ENCODE peak calls at places on chromosomes 3 and 15, in nine cellular contexts. U, S, Y, P, W, B, H, D and A are unnamed samples.

GRCh38 chr3:129100274-129100673 is 21.3 kb downstream of the RAB43 start:
- DNase-seq in U (no peak), S (no peak), Y (no peak), P (no peak), W (no peak), B (no peak), H (no peak), D (no peak), A (no peak)

GRCh38 chr3:173395412-173396181 is 1.9 kb upstream of the NLGN1 start:
- DNase-seq in U (peak; percentile 39), S (peak; percentile 57), Y (peak; percentile 77), P (peak; percentile 98), W (peak; percentile 53), B (peak; percentile 69), H (peak; percentile 22), D (peak; percentile 78), A (peak; percentile 89)

GRCh38 chr3:102307442-102307841 is 127.4 kb upstream of the ZPLD1 start:
- DNase-seq in U (no peak), S (no peak), Y (no peak), P (no peak), W (no peak), B (no peak), H (no peak), D (no peak), A (no peak)

GRCh38 chr15:62186578-62186977 is 21.5 kb upstream of the C2CD4B start:
- DNase-seq in U (no peak), S (no peak), Y (no peak), P (no peak), W (no peak), B (no peak), H (no peak), D (no peak), A (no peak)

GRCh38 chr15:62964251-62964650 is 78.3 kb upstream of the TPM1 start:
- DNase-seq in U (no peak), S (no peak), Y (peak; percentile 74), P (no peak), W (no peak), B (no peak), H (no peak), D (no peak), A (no peak)

GRCh38 chr3:48088056-48088748 is 72.0 kb upstream of the MAP4 start:
- DNase-seq in U (no peak), S (peak; percentile 49), Y (peak; percentile 25), P (no peak), W (no peak), B (no peak), H (no peak), D (peak; percentile 28), A (no peak)

GRCh38 chr3:32334675-32335074 is 57.0 kb upstream of the CMTM7 start:
- DNase-seq in U (no peak), S (peak; percentile 66), Y (no peak), P (no peak), W (no peak), B (no peak), H (no peak), D (no peak), A (no peak)

GRCh38 chr15:45703670-45704328 is 69.0 kb downstream of the SQOR start:
- DNase-seq in U (no peak), S (no peak), Y (no peak), P (no peak), W (no peak), B (no peak), H (no peak), D (no peak), A (no peak)

GRCh38 chr15:31228980-31229826 is 97.4 kb upstream of the KLF13 start:
- DNase-seq in U (no peak), S (no peak), Y (no peak), P (peak; percentile 90), W (no peak), B (no peak), H (no peak), D (peak; percentile 88), A (no peak)

GRCh38 chr3:153513236-153513635 is 351.2 kb downstream of the RAP2B start:
- DNase-seq in U (no peak), S (no peak), Y (peak; percentile 23), P (peak; percentile 27), W (peak; percentile 20), B (peak; percentile 7), H (no peak), D (no peak), A (no peak)

GRCh38 chr15:98731712-98732450 is 83.5 kb downstream of the IGF1R start:
- DNase-seq in U (no peak), S (no peak), Y (no peak), P (no peak), W (no peak), B (no peak), H (no peak), D (no peak), A (no peak)

GRCh38 chr3:16464499-16465150 is 48.9 kb downstream of the RFTN1 start:
- DNase-seq in U (no peak), S (no peak), Y (no peak), P (no peak), W (no peak), B (peak; percentile 63), H (no peak), D (no peak), A (no peak)

GRCh38 chr15:60507596-60508424 is 28.9 kb upstream of the ICE2 start:
- DNase-seq in U (peak; percentile 38), S (peak; percentile 61), Y (peak; percentile 77), P (peak; percentile 82), W (peak; percentile 68), B (peak; percentile 84), H (peak; percentile 53), D (peak; percentile 38), A (no peak)

GRCh38 chr3:37546876-37547275 is 314.8 kb upstream of the CTDSPL start:
- DNase-seq in U (no peak), S (no peak), Y (peak; percentile 49), P (no peak), W (peak; percentile 23), B (peak; percentile 23), H (no peak), D (no peak), A (no peak)

GRCh38 chr15:63374686-63375520 is 6.7 kb downstream of the CA12 start:
- DNase-seq in U (peak; percentile 49), S (no peak), Y (peak; percentile 83), P (no peak), W (peak; percentile 70), B (peak; percentile 80), H (peak; percentile 25), D (peak; percentile 45), A (no peak)

GRCh38 chr3:154040283-154040682 is 80.9 kb upstream of the ARHGEF26 start:
- DNase-seq in U (no peak), S (no peak), Y (peak; percentile 37), P (peak; percentile 65), W (peak; percentile 16), B (peak; percentile 28), H (no peak), D (no peak), A (no peak)

DNA sequence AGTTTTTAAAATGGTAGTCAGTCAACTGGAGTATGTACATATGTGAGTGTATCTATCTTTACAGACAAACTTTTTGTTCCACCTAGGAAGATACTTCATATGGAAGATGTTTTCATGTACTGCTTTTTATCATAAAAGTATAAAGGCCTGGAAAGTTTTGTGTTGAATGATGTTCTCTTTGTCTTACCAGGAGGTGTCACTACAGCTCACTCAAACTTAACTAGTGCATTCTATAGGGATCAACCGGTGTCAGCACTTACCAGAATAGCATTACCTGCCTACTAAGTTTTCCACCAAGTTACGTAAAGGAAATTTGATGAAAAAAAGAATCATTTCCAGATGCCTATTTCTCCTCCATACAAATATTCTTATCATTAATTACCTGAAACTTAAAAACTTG is 522.6 kb upstream of the SEMA6D start:
- DNase-seq in U (peak; percentile 4), S (no peak), Y (peak; percentile 42), P (peak; percentile 55), W (peak; percentile 20), B (peak; percentile 52), H (no peak), D (no peak), A (no peak)
- TF ChIP-seq CTCF in U (peak; percentile 52), S (no peak), Y (peak; percentile 31), P (peak; percentile 47), W (peak; percentile 40), B (peak; percentile 35), H (peak; percentile 28), D (no peak), A (peak; percentile 54)

GRCh38 chr3:23676093-23676492 is 129.7 kb upstream of the UBE2E1 start:
- DNase-seq in U (no peak), S (no peak), Y (peak; percentile 55), P (no peak), W (peak; percentile 19), B (no peak), H (no peak), D (no peak), A (no peak)
- TF ChIP-seq CTCF in U (peak; percentile 17), S (no peak), Y (peak; percentile 6), P (no peak), W (no peak), B (no peak), H (no peak), D (no peak), A (no peak)

DNA sequence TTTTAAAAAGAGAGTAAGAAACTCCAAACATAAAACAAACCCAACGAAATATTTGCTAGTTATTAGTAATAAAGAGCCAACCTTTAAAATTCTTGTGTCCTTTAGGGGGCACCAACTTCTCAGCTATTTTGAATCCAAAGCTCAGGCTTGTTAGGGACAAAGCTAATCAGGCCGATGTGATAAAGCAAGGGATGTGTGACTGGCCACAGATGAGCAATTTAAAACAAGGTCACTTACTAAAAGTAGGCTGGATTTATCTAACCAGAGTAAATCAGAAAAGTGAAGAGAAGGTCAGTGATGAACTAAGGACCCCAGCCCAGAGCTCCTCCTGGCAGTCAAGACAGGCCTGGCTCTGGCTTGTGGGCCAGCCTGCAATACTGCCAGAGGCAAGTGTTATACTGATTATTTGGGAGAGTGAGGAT is 108.5 kb downstream of the CYP19A1 start:
- DNase-seq in U (no peak), S (no peak), Y (peak; percentile 71), P (peak; percentile 69), W (no peak), B (peak; percentile 77), H (peak; percentile 24), D (no peak), A (no peak)
- TF ChIP-seq CTCF in U (peak; percentile 49), S (no peak), Y (peak; percentile 53), P (peak; percentile 54), W (peak; percentile 33), B (peak; percentile 51), H (peak; percentile 27), D (no peak), A (peak; percentile 49)

DNA sequence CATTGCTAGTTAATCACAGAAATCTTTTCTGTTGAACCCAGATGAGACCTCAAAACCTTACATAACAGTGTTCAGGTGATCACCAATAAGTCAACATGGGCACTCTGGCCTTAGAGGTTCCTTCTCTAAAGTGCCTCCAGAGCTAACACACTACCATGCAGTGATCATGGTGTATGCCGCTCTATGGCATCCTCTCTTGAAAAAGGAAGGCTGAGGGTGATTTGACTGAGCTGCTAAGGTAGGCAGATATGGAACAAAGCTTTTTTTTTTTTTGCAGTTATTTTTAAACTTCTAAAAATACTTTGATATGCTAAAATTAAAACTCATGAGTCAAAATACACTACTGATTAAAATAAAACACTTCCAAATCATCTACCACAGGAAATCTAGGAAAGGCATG is 46.0 kb downstream of the IGF2BP2 start:
- DNase-seq in U (no peak), S (no peak), Y (no peak), P (no peak), W (no peak), B (no peak), H (no peak), D (no peak), A (no peak)
- TF ChIP-seq CTCF in U (no peak), S (no peak), Y (no peak), P (no peak), W (no peak), B (no peak), H (no peak), D (no peak), A (no peak)